ENCODE peak calls at places on chromosomes 3 and 15, in seven cellular contexts. U, D, O, K, F, Q and L are unnamed samples.
A peak's percentile ranks its signal among the peaks of the same experiment; 100 is the strongest.

GRCh38 chr3:16369885-16370284 is 104.9 kb downstream of the OXNAD1 start:
- DNase-seq in F (no peak), D (no peak), K (no peak), Q (no peak), O (no peak), U (no peak), L (no peak)

GRCh38 chr3:156483426-156483825 is 71.5 kb downstream of the SSR3 start:
- DNase-seq in F (no peak), U (no peak), D (no peak), K (no peak), O (peak; percentile 72), Q (peak; percentile 20), L (peak; percentile 41)

GRCh38 chr15:67240235-67241131 is 14.0 kb downstream of the AAGAB start:
- DNase-seq in O (no peak), D (no peak), U (no peak), Q (peak; percentile 63), K (no peak), F (peak; percentile 66), L (peak; percentile 27)

GRCh38 chr15:39692464-39693327 is 89.9 kb downstream of the FSIP1 start:
- DNase-seq in F (peak; percentile 94), K (no peak), D (no peak), U (no peak), Q (no peak), O (no peak), L (no peak)

GRCh38 chr3:168062679-168063078 is 33.0 kb downstream of the GOLIM4 start:
- DNase-seq in K (no peak), Q (no peak), F (no peak), D (no peak), U (no peak), O (no peak), L (no peak)

GRCh38 chr3:30273304-30274072 is 332.9 kb upstream of the TGFBR2 start:
- DNase-seq in O (no peak), D (no peak), Q (no peak), K (no peak), F (no peak), U (no peak), L (no peak)

GRCh38 chr3:124664804-124665203 is 65.4 kb upstream of the UMPS start:
- DNase-seq in K (no peak), F (no peak), D (no peak), Q (peak; percentile 16), U (no peak), O (no peak), L (no peak)

GRCh38 chr15:79990997-79991334 is 20.0 kb upstream of the BCL2A1 start:
- DNase-seq in O (no peak), D (no peak), Q (no peak), K (no peak), U (no peak), F (no peak), L (no peak)

GRCh38 chr15:56040081-56041035 is 46.9 kb upstream of the NEDD4 start:
- DNase-seq in K (peak; percentile 35), U (peak; percentile 51), O (peak; percentile 80), F (peak; percentile 96), D (peak; percentile 9), Q (peak; percentile 80), L (no peak)

GRCh38 chr3:171472552-171472951 is 12.3 kb upstream of the TNIK start:
- DNase-seq in Q (no peak), K (no peak), O (no peak), F (no peak), U (no peak), D (no peak), L (no peak)

GRCh38 chr15:59244337-59244736 is 37.7 kb downstream of the LDHAL6B start:
- DNase-seq in O (no peak), K (no peak), Q (no peak), F (no peak), D (no peak), U (no peak), L (no peak)

GRCh38 chr15:31235298-31236183 is 91.1 kb upstream of the KLF13 start:
- DNase-seq in F (peak; percentile 98), Q (peak; percentile 30), K (no peak), O (no peak), U (peak; percentile 80), D (no peak), L (no peak)

GRCh38 chr3:184582583-184582982 is 21.0 kb downstream of the EPHB3 start:
- DNase-seq in F (no peak), U (peak; percentile 70), K (no peak), Q (no peak), O (peak; percentile 78), D (no peak), L (no peak)

GRCh38 chr3:122021811-122022401 is at the start of gene ILDR1:
- DNase-seq in Q (peak; percentile 85), D (no peak), O (no peak), U (no peak), K (no peak), F (peak; percentile 61), L (no peak)

GRCh38 chr3:186109897-186110803 is 1.3 kb upstream of the ETV5 start:
- DNase-seq in K (no peak), U (no peak), D (no peak), Q (peak; percentile 12), O (peak; percentile 25), F (peak; percentile 8), L (no peak)

GRCh38 chr15:68818088-68818670 is 2.5 kb downstream of the ANP32A start:
- DNase-seq in U (peak; percentile 69), Q (peak; percentile 72), O (peak; percentile 61), D (peak; percentile 73), K (peak; percentile 65), F (peak; percentile 87), L (peak; percentile 68)

GRCh38 chr3:165443664-165444063 is 247.5 kb upstream of the SLITRK3 start:
- DNase-seq in K (no peak), U (no peak), F (no peak), O (no peak), D (no peak), Q (no peak), L (no peak)

GRCh38 chr3:147471741-147472140 is 62.6 kb downstream of the ZIC1 start:
- DNase-seq in F (no peak), K (no peak), Q (no peak), O (no peak), D (no peak), U (no peak), L (no peak)

GRCh38 chr3:82261637-82262036 is 500.2 kb upstream of the GBE1 start:
- DNase-seq in D (no peak), F (no peak), U (no peak), K (no peak), Q (no peak), O (no peak), L (no peak)

GRCh38 chr15:56052389-56053045 is 59.1 kb upstream of the NEDD4 start:
- DNase-seq in K (peak; percentile 16), Q (peak; percentile 71), O (peak; percentile 52), F (peak; percentile 77), D (no peak), U (no peak), L (peak; percentile 43)

GRCh38 chr3:171459942-171460225 is 321 bp downstream of the TNIK start:
- DNase-seq in K (no peak), O (peak; percentile 19), Q (no peak), U (no peak), F (peak; percentile 46), D (no peak), L (no peak)

GRCh38 chr3:15064299-15064834 is 748 bp downstream of the MRPS25 start:
- DNase-seq in Q (peak; percentile 18), D (no peak), K (no peak), O (peak; percentile 45), U (no peak), F (peak; percentile 45), L (peak; percentile 8)

GRCh38 chr3:25471081-25471768 is 43.2 kb downstream of the RARB start:
- DNase-seq in F (no peak), Q (no peak), D (no peak), O (peak; percentile 10), U (peak; percentile 50), K (no peak), L (no peak)

GRCh38 chr15:78944669-78945407 is at the start of gene CTSH:
- DNase-seq in D (peak; percentile 60), O (peak; percentile 60), K (peak; percentile 91), Q (peak; percentile 94), F (peak; percentile 81), U (peak; percentile 79), L (peak; percentile 64)

GRCh38 chr3:140871022-140871421 is 70.6 kb upstream of the SLC25A36 start:
- DNase-seq in U (no peak), F (no peak), O (no peak), D (no peak), K (no peak), Q (no peak), L (no peak)

GRCh38 chr3:157061271-157061670 is 98.7 kb downstream of the CCNL1 start:
- DNase-seq in O (no peak), Q (no peak), U (no peak), F (peak; percentile 23), K (no peak), D (no peak), L (no peak)

GRCh38 chr3:150447631-150448465 is 39.8 kb downstream of the TSC22D2 start:
- DNase-seq in K (no peak), U (no peak), D (no peak), F (peak; percentile 3), O (no peak), Q (no peak), L (no peak)

GRCh38 chr3:51948016-51948580 is 5.9 kb downstream of the PARP3 start:
- DNase-seq in K (no peak), Q (no peak), D (no peak), F (no peak), O (no peak), U (no peak), L (no peak)

GRCh38 chr3:134201201-134202130 is 49.2 kb downstream of the RYK start:
- DNase-seq in U (no peak), K (no peak), D (no peak), O (peak; percentile 77), Q (no peak), F (no peak), L (no peak)